ENCODE peak calls at places on chromosomes 3 and 15, in five cellular contexts. One of them, this sample, is unnamed.

GRCh38 chr3:43489918-43490317 is 131.9 kb downstream of the ANO10 start:
- DNase-seq in WERI-Rb-1: no peak
- DNase-seq in CD4-positive, alpha-beta memory T cell: no peak
- DNase-seq in cardiac muscle cell: no peak
- DNase-seq in tibial nerve: no peak
- DNase-seq in this sample: no peak

GRCh38 chr3:16059081-16059537 is 115.4 kb upstream of the GALNT15 start:
- DNase-seq in WERI-Rb-1: no peak
- DNase-seq in CD4-positive, alpha-beta memory T cell: no peak
- DNase-seq in cardiac muscle cell: no peak
- DNase-seq in tibial nerve: no peak
- DNase-seq in this sample: no peak

GRCh38 chr3:139326707-139327106 is 17.1 kb upstream of the MRPS22 start:
- DNase-seq in WERI-Rb-1: no peak
- DNase-seq in CD4-positive, alpha-beta memory T cell: no peak
- DNase-seq in cardiac muscle cell: no peak
- DNase-seq in tibial nerve: no peak
- DNase-seq in this sample: no peak

GRCh38 chr3:138862924-138863775 is 28.4 kb upstream of the PIK3CB start:
- DNase-seq in WERI-Rb-1: no peak
- DNase-seq in CD4-positive, alpha-beta memory T cell: no peak
- DNase-seq in cardiac muscle cell: no peak
- DNase-seq in tibial nerve: no peak
- DNase-seq in this sample: peak; percentile 44

GRCh38 chr3:179463299-179463698 is 12.0 kb upstream of the GNB4 start:
- DNase-seq in WERI-Rb-1: no peak
- DNase-seq in CD4-positive, alpha-beta memory T cell: no peak
- DNase-seq in cardiac muscle cell: no peak
- DNase-seq in tibial nerve: no peak
- DNase-seq in this sample: no peak

GRCh38 chr3:31448035-31448881 is 84.5 kb upstream of the STT3B start:
- DNase-seq in WERI-Rb-1: peak; percentile 48
- DNase-seq in CD4-positive, alpha-beta memory T cell: peak; percentile 15
- DNase-seq in cardiac muscle cell: no peak
- DNase-seq in tibial nerve: no peak
- DNase-seq in this sample: no peak

GRCh38 chr3:129587559-129588210 is 18.8 kb downstream of the PLXND1 start:
- DNase-seq in WERI-Rb-1: no peak
- DNase-seq in CD4-positive, alpha-beta memory T cell: no peak
- DNase-seq in cardiac muscle cell: no peak
- DNase-seq in tibial nerve: no peak
- DNase-seq in this sample: no peak

GRCh38 chr15:58474741-58475323 is 43.0 kb downstream of the LIPC start:
- DNase-seq in WERI-Rb-1: no peak
- DNase-seq in CD4-positive, alpha-beta memory T cell: no peak
- DNase-seq in cardiac muscle cell: no peak
- DNase-seq in tibial nerve: no peak
- DNase-seq in this sample: peak; percentile 77

GRCh38 chr3:127289646-127290575 is 2.1 kb upstream of the PRR20G start:
- DNase-seq in WERI-Rb-1: no peak
- DNase-seq in CD4-positive, alpha-beta memory T cell: no peak
- DNase-seq in cardiac muscle cell: no peak
- DNase-seq in tibial nerve: no peak
- DNase-seq in this sample: no peak

GRCh38 chr3:107710851-107711250 is 188.1 kb downstream of the BBX start:
- DNase-seq in WERI-Rb-1: no peak
- DNase-seq in CD4-positive, alpha-beta memory T cell: no peak
- DNase-seq in cardiac muscle cell: no peak
- DNase-seq in tibial nerve: peak; percentile 25
- DNase-seq in this sample: peak; percentile 43

GRCh38 chr3:52873433-52874159 is 23.8 kb downstream of the STIMATE start:
- DNase-seq in WERI-Rb-1: no peak
- DNase-seq in CD4-positive, alpha-beta memory T cell: no peak
- DNase-seq in cardiac muscle cell: no peak
- DNase-seq in tibial nerve: no peak
- DNase-seq in this sample: no peak

GRCh38 chr3:51929420-51930003 is 12.2 kb downstream of the RRP9 start:
- DNase-seq in WERI-Rb-1: no peak
- DNase-seq in CD4-positive, alpha-beta memory T cell: no peak
- DNase-seq in cardiac muscle cell: peak; percentile 49
- DNase-seq in tibial nerve: no peak
- DNase-seq in this sample: peak; percentile 53

GRCh38 chr3:8532251-8532831 is 30.7 kb downstream of the LMCD1 start:
- DNase-seq in WERI-Rb-1: no peak
- DNase-seq in CD4-positive, alpha-beta memory T cell: no peak
- DNase-seq in cardiac muscle cell: no peak
- DNase-seq in tibial nerve: peak; percentile 55
- DNase-seq in this sample: no peak

GRCh38 chr3:63927623-63928280 is 15.6 kb upstream of the SCAANT1 start:
- DNase-seq in WERI-Rb-1: no peak
- DNase-seq in CD4-positive, alpha-beta memory T cell: no peak
- DNase-seq in cardiac muscle cell: no peak
- DNase-seq in tibial nerve: no peak
- DNase-seq in this sample: no peak

GRCh38 chr3:128310286-128311058 is 156.2 kb downstream of the DNAJB8 start:
- DNase-seq in WERI-Rb-1: no peak
- DNase-seq in CD4-positive, alpha-beta memory T cell: no peak
- DNase-seq in cardiac muscle cell: peak; percentile 47
- DNase-seq in tibial nerve: no peak
- DNase-seq in this sample: no peak

DNA sequence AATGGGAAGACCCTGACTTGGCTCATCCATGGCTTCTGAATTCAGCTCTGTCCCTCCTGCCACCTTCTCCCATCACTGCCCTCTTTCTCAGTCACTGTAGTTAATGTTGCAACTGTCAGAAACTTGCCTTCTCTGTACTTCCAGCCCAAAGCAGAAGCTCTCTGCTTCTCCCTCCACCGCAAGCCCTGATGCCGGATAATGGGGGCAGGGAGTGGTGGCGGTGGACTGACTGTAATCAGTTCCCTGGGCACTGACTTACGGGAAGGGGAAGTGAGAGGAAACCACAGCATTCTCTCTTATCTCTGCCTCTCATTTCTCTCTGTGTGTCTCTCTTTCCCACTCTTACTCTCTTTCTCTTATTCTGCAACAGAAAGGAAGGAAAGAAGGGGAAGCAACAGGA is 10.9 kb downstream of the TNFSF10 start:
- DNase-seq in WERI-Rb-1: no peak
- DNase-seq in CD4-positive, alpha-beta memory T cell: peak; percentile 46
- DNase-seq in cardiac muscle cell: no peak
- DNase-seq in tibial nerve: peak; percentile 40
- DNase-seq in this sample: no peak
- H3K27ac ChIP-seq in WERI-Rb-1: no peak overlapping the region
- H3K27ac ChIP-seq in CD4-positive, alpha-beta memory T cell: peak overlapping the region; percentile 50
- H3K27ac ChIP-seq in cardiac muscle cell: no peak overlapping the region
- H3K27ac ChIP-seq in tibial nerve: no peak overlapping the region
- H3K27ac ChIP-seq in this sample: no peak overlapping the region

GRCh38 chr3:45838466-45838865 is 3.5 kb downstream of the LZTFL1 start:
- DNase-seq in WERI-Rb-1: no peak
- DNase-seq in CD4-positive, alpha-beta memory T cell: no peak
- DNase-seq in cardiac muscle cell: no peak
- DNase-seq in tibial nerve: no peak
- DNase-seq in this sample: no peak

GRCh38 chr3:45848392-45848791 is 6.5 kb upstream of the LZTFL1 start:
- DNase-seq in WERI-Rb-1: no peak
- DNase-seq in CD4-positive, alpha-beta memory T cell: no peak
- DNase-seq in cardiac muscle cell: no peak
- DNase-seq in tibial nerve: no peak
- DNase-seq in this sample: no peak

GRCh38 chr3:45841701-45842491 is at the start of gene LZTFL1:
- DNase-seq in WERI-Rb-1: peak; percentile 89
- DNase-seq in CD4-positive, alpha-beta memory T cell: peak; percentile 89
- DNase-seq in cardiac muscle cell: peak; percentile 96
- DNase-seq in tibial nerve: peak; percentile 97
- DNase-seq in this sample: peak; percentile 95

GRCh38 chr3:45841380-45841700 is 579 bp downstream of the LZTFL1 start:
- DNase-seq in WERI-Rb-1: peak; percentile 7
- DNase-seq in CD4-positive, alpha-beta memory T cell: no peak
- DNase-seq in cardiac muscle cell: peak; percentile 26
- DNase-seq in tibial nerve: no peak
- DNase-seq in this sample: peak; percentile 7

DNA sequence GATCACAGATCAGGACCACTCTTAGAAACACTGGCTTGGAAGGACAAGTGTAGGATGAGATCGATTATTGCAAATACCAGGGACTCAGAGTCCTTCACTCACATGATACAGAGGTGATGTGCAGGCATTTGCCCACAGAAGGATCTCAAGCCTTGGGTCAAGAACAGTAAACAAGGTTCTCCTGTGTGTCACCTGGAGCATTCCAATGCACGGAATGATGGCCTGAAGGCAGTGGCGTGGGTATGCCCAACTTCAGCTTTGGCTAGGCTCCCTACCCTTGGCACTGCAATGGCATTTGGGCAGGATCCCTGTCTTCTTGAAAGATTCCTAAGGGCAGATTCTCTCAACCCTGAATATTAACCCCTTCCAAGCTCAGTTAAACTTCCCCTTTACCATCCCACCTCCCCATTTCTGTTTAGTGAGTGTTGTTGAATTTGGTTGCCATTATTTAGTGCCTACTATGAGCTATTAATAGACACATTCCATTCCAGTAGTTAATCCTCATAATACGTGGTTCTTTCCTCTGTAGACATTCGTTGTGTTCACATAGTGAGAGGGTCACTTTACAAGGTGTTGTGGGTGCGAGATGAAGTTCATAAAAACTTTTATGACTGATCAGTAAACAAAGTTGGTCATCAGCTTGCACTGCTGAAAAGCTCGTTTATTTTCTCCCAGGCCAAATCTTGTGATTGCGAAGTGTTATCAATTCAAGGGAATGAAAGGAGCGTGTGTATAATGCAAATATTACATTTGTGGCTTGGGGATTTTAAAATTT is 1.1 kb upstream of the LZTFL1 start:
- DNase-seq in WERI-Rb-1: no peak
- DNase-seq in CD4-positive, alpha-beta memory T cell: no peak
- DNase-seq in cardiac muscle cell: no peak
- DNase-seq in tibial nerve: no peak
- DNase-seq in this sample: no peak
- H3K27me3 ChIP-seq in WERI-Rb-1: no peaks in the 10 kb centered on the region
- H3K27me3 ChIP-seq in CD4-positive, alpha-beta memory T cell: no peaks in the 10 kb centered on the region
- H3K27me3 ChIP-seq in cardiac muscle cell: no peaks in the 10 kb centered on the region
- H3K27me3 ChIP-seq in tibial nerve: no peaks in the 10 kb centered on the region
- H3K27me3 ChIP-seq in this sample: no peaks in the 10 kb centered on the region

DNA sequence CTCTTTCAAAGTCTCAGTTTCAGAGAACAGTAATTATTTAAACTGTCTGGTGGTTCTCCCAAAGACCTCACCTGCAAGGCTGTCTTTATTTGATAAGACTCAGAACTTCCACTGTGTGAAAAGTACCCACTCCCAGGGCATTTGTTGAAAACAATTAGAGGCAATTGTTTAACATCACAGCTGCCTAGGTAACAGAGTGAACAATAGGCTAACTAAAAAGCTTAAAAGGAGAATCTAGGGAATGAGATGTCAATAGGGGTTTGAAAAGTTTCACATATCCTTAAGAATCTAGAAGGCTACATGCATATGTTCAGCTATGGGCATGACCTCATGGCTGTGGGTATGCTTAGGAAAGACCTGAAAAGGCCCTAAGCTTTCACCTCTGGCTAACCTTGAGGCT is 2.9 kb upstream of the STRIT1 start:
- DNase-seq in WERI-Rb-1: no peak
- DNase-seq in CD4-positive, alpha-beta memory T cell: no peak
- DNase-seq in cardiac muscle cell: no peak
- DNase-seq in tibial nerve: no peak
- DNase-seq in this sample: no peak
- H3K4me3 ChIP-seq in WERI-Rb-1: no peak overlapping the region
- H3K4me3 ChIP-seq in CD4-positive, alpha-beta memory T cell: no peak overlapping the region
- H3K4me3 ChIP-seq in cardiac muscle cell: no peak overlapping the region
- H3K4me3 ChIP-seq in tibial nerve: no peak overlapping the region
- H3K4me3 ChIP-seq in this sample: no peak overlapping the region

GRCh38 chr15:99568548-99569352 is 3.0 kb downstream of the MEF2A start:
- DNase-seq in WERI-Rb-1: no peak
- DNase-seq in CD4-positive, alpha-beta memory T cell: no peak
- DNase-seq in cardiac muscle cell: no peak
- DNase-seq in tibial nerve: no peak
- DNase-seq in this sample: no peak
- H3K27ac ChIP-seq in WERI-Rb-1: no peak overlapping the region
- H3K27ac ChIP-seq in CD4-positive, alpha-beta memory T cell: no peak overlapping the region
- H3K27ac ChIP-seq in cardiac muscle cell: peak overlapping the region; percentile 98
- H3K27ac ChIP-seq in tibial nerve: peak overlapping the region; percentile 99
- H3K27ac ChIP-seq in this sample: no peak overlapping the region

GRCh38 chr15:96331141-96331941 is 841 bp downstream of the NR2F2 start:
- DNase-seq in WERI-Rb-1: no peak
- DNase-seq in CD4-positive, alpha-beta memory T cell: no peak
- DNase-seq in cardiac muscle cell: no peak
- DNase-seq in tibial nerve: peak; percentile 5
- DNase-seq in this sample: no peak

GRCh38 chr15:96328101-96328958 is 2.2 kb upstream of the NR2F2 start:
- DNase-seq in WERI-Rb-1: no peak
- DNase-seq in CD4-positive, alpha-beta memory T cell: no peak
- DNase-seq in cardiac muscle cell: no peak
- DNase-seq in tibial nerve: no peak
- DNase-seq in this sample: no peak

GRCh38 chr15:96330064-96330449 is 443 bp upstream of the NR2F2 start:
- DNase-seq in WERI-Rb-1: no peak
- DNase-seq in CD4-positive, alpha-beta memory T cell: no peak
- DNase-seq in cardiac muscle cell: no peak
- DNase-seq in tibial nerve: peak; percentile 50
- DNase-seq in this sample: peak; percentile 85

GRCh38 chr15:96330450-96331140 is at the start of gene NR2F2:
- DNase-seq in WERI-Rb-1: peak; percentile 82
- DNase-seq in CD4-positive, alpha-beta memory T cell: peak; percentile 13
- DNase-seq in cardiac muscle cell: peak; percentile 98
- DNase-seq in tibial nerve: peak; percentile 97
- DNase-seq in this sample: peak; percentile 98

DNA sequence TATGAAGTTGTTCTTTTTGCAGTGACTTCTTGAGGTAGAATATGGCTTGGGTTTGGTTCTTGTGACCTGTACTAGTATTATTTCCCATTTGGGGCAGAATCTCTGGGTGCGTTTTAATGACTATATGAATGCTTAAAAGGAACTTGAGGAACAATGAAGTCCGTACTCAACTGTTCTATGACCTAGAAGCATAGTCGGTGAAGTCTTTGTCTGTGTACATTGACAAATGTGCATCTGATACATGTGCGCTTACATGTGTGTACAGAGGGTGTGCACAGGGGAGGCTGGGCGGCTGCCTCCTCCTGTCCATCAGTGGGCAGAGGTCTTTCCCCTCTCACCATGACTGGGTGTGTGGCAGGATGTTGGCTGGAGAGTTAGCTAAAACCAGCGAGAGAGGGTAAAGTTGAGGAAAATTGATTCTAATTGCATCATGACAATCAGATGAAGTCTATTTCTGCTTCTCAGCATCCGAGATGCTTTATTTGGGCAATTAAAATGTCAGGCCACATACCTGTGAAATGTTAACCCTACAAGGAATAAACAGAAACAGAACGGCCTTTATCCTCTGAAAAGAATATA is 1.0 kb upstream of the NR2F2 start:
- DNase-seq in WERI-Rb-1: no peak
- DNase-seq in CD4-positive, alpha-beta memory T cell: no peak
- DNase-seq in cardiac muscle cell: no peak
- DNase-seq in tibial nerve: no peak
- DNase-seq in this sample: peak; percentile 54
- H3K27me3 ChIP-seq in WERI-Rb-1: peaks cover 82% of the 10 kb centered on the region
- H3K27me3 ChIP-seq in CD4-positive, alpha-beta memory T cell: peaks cover 45% of the 10 kb centered on the region
- H3K27me3 ChIP-seq in cardiac muscle cell: peaks cover 90% of the 10 kb centered on the region
- H3K27me3 ChIP-seq in tibial nerve: no peaks in the 10 kb centered on the region
- H3K27me3 ChIP-seq in this sample: no peaks in the 10 kb centered on the region

GRCh38 chr3:188948658-188949400 is 222.9 kb upstream of the TPRG1 start:
- DNase-seq in WERI-Rb-1: no peak
- DNase-seq in CD4-positive, alpha-beta memory T cell: no peak
- DNase-seq in cardiac muscle cell: no peak
- DNase-seq in tibial nerve: peak; percentile 48
- DNase-seq in this sample: no peak
- H3K4me3 ChIP-seq in WERI-Rb-1: no peak overlapping the region
- H3K4me3 ChIP-seq in CD4-positive, alpha-beta memory T cell: no peak overlapping the region
- H3K4me3 ChIP-seq in cardiac muscle cell: no peak overlapping the region
- H3K4me3 ChIP-seq in tibial nerve: peak overlapping the region; percentile 47
- H3K4me3 ChIP-seq in this sample: no peak overlapping the region

This sample was measured in SJCRH30.